ENCODE peak calls at places on chromosomes 5 and 9, in four cellular contexts. M is lower lobe of right lung, O is GM23338, A is left lung. E is an unnamed sample.

GRCh38 chr5:35894131-35894530 is 37.4 kb downstream of the IL7R start:
- DNase-seq in A (no peak), M (no peak), O (no peak), E (no peak)

GRCh38 chr9:98502976-98503325 is 205.8 kb downstream of the GABBR2 start:
- DNase-seq in A (peak; percentile 63), O (peak; percentile 37), M (peak; percentile 63), E (no peak)

GRCh38 chr9:70883056-70883455 is 238.4 kb downstream of the TRPM3 start:
- DNase-seq in M (no peak), A (no peak), O (no peak), E (no peak)

GRCh38 chr5:102229685-102230084 is 66.4 kb downstream of the SLCO4C1 start:
- DNase-seq in A (no peak), M (no peak), O (no peak), E (no peak)

GRCh38 chr5:150036513-150036912 is 36.0 kb downstream of the HMGXB3 start:
- DNase-seq in O (no peak), A (no peak), M (no peak), E (no peak)

GRCh38 chr5:129906177-129906887 is 2.1 kb downstream of the CHSY3 start:
- DNase-seq in O (peak; percentile 42), A (no peak), M (no peak), E (no peak)

GRCh38 chr5:178081571-178082244 is 31.6 kb upstream of the N4BP3 start:
- DNase-seq in O (no peak), M (no peak), A (no peak), E (no peak)

GRCh38 chr5:148457183-148457620 is 73.4 kb downstream of the FBXO38 start:
- DNase-seq in O (peak; percentile 56), M (no peak), A (no peak), E (no peak)

GRCh38 chr5:50874277-50874984 is 208.0 kb downstream of the PARP8 start:
- DNase-seq in O (no peak), M (no peak), A (no peak), E (no peak)

GRCh38 chr5:124659798-124660197 is 86.6 kb downstream of the ZNF608 start:
- DNase-seq in M (no peak), O (peak; percentile 21), A (no peak), E (no peak)

GRCh38 chr9:89078421-89078820 is 87.2 kb downstream of the S1PR3 start:
- DNase-seq in M (no peak), A (no peak), O (no peak), E (no peak)

GRCh38 chr5:63768221-63768620 is 194.0 kb downstream of the HTR1A start:
- DNase-seq in O (no peak), A (no peak), M (no peak), E (no peak)

GRCh38 chr5:59543826-59544442 is 349.6 kb downstream of the PDE4D start:
- DNase-seq in O (peak; percentile 13), A (no peak), M (no peak), E (no peak)

GRCh38 chr9:14445946-14446345 is 132.0 kb upstream of the NFIB start:
- DNase-seq in O (no peak), A (no peak), M (no peak), E (no peak)

GRCh38 chr9:14438232-14438966 is 124.5 kb upstream of the NFIB start:
- DNase-seq in A (no peak), M (no peak), O (no peak), E (no peak)

GRCh38 chr9:14440062-14440461 is 126.1 kb upstream of the NFIB start:
- DNase-seq in A (no peak), M (no peak), O (no peak), E (no peak)

GRCh38 chr9:14439555-14439954 is 125.6 kb upstream of the NFIB start:
- DNase-seq in A (no peak), O (no peak), M (no peak), E (no peak)

GRCh38 chr9:14441976-14442651 is 128.2 kb upstream of the NFIB start:
- DNase-seq in O (peak; percentile 87), M (no peak), A (no peak), E (no peak)
- TF ChIP-seq CTCF in O (peak; percentile 75), M (no peak), A (no peak), E (no peak)

GRCh38 chr9:77290373-77290772 is 113.0 kb downstream of the VPS13A start:
- DNase-seq in M (no peak), A (no peak), O (peak; percentile 48), E (no peak)

GRCh38 chr9:77293949-77294348 is 116.6 kb downstream of the VPS13A start:
- DNase-seq in O (no peak), M (no peak), A (no peak), E (no peak)

GRCh38 chr9:77291714-77292113 is 114.4 kb downstream of the VPS13A start:
- DNase-seq in O (peak; percentile 78), A (no peak), M (no peak), E (no peak)
- TF ChIP-seq CTCF in O (peak; percentile 78), A (peak; percentile 20), M (peak; percentile 28), E (peak; percentile 20)

DNA sequence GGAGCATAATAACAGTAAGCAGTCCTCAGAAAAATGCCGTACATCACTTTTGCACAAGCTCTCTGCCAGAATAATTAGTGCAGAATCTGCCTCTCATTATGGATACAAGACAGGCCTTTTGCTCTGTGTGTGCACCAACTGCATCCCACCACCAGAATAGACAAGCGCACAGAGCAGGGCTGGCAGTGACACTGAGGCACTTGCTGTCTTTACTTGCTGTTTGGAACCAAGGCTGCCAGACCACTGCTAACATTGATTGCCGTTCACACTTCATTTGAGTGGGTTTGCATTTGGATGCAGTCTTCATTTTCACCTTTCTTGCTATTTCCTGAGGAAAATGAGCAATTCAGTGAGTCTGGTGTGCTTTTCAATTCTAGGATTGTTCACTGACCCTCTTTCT is 741.2 kb downstream of the TLE1 start:
- DNase-seq in O (peak; percentile 4), M (no peak), A (no peak), E (no peak)
- TF ChIP-seq CTCF in O (no peak), M (no peak), A (no peak), E (no peak)

GRCh38 chr9:111874500-111874899 is 22.1 kb upstream of the UGCG start:
- DNase-seq in A (no peak), O (no peak), M (no peak), E (no peak)

GRCh38 chr9:111873901-111874300 is 22.7 kb upstream of the UGCG start:
- DNase-seq in M (no peak), O (no peak), A (no peak), E (no peak)

GRCh38 chr9:111876179-111876578 is 20.4 kb upstream of the UGCG start:
- DNase-seq in A (no peak), M (no peak), O (no peak), E (no peak)

GRCh38 chr9:111870774-111871542 is 25.7 kb upstream of the UGCG start:
- DNase-seq in A (no peak), M (no peak), O (no peak), E (no peak)

GRCh38 chr9:111872886-111873285 is 23.7 kb upstream of the UGCG start:
- DNase-seq in O (no peak), A (no peak), M (no peak), E (no peak)
- TF ChIP-seq CTCF in O (no peak), A (no peak), M (no peak), E (no peak)

GRCh38 chr5:29001666-29002065 is 1963.3 kb upstream of the CDH9 start:
- DNase-seq in A (no peak), O (peak; percentile 44), M (no peak), E (no peak)
- TF ChIP-seq CTCF in A (no peak), O (peak; percentile 61), M (no peak), E (no peak)

GRCh38 chr5:142013734-142014495 is 1.1 kb upstream of the GNPDA1 start:
- DNase-seq in O (no peak), M (no peak), A (peak; percentile 56), E (no peak)

GRCh38 chr5:142011572-142012185 is 1.1 kb downstream of the GNPDA1 start:
- DNase-seq in O (no peak), A (no peak), M (no peak), E (no peak)

GRCh38 chr5:142014911-142015584 is 2.2 kb upstream of the GNPDA1 start:
- DNase-seq in A (no peak), M (no peak), O (peak; percentile 81), E (no peak)

GRCh38 chr5:142012186-142012785 is 541 bp downstream of the GNPDA1 start:
- DNase-seq in M (peak; percentile 62), O (peak; percentile 81), A (peak; percentile 59), E (no peak)

GRCh38 chr5:142012792-142013388 is at the start of gene GNPDA1:
- DNase-seq in O (peak; percentile 72), A (peak; percentile 87), M (peak; percentile 90), E (peak; percentile 79)
- TF ChIP-seq CTCF in O (no peak), A (no peak), M (no peak), E (no peak)

GRCh38 chr9:130336027-130336595 is 70.6 kb downstream of the HMCN2 start:
- DNase-seq in O (no peak), A (no peak), M (no peak), E (no peak)

GRCh38 chr9:130336885-130337284 is 71.3 kb downstream of the HMCN2 start:
- DNase-seq in M (peak; percentile 34), O (no peak), A (no peak), E (no peak)

GRCh38 chr9:130339306-130339705 is 73.7 kb downstream of the HMCN2 start:
- DNase-seq in O (no peak), M (no peak), A (no peak), E (no peak)

GRCh38 chr9:130337318-130337717 is 71.8 kb downstream of the HMCN2 start:
- DNase-seq in O (no peak), M (peak; percentile 31), A (no peak), E (no peak)

GRCh38 chr9:130337784-130338380 is 72.3 kb downstream of the HMCN2 start:
- DNase-seq in O (no peak), A (no peak), M (peak; percentile 42), E (no peak)
- TF ChIP-seq CTCF in O (no peak), A (no peak), M (no peak), E (no peak)

DNA sequence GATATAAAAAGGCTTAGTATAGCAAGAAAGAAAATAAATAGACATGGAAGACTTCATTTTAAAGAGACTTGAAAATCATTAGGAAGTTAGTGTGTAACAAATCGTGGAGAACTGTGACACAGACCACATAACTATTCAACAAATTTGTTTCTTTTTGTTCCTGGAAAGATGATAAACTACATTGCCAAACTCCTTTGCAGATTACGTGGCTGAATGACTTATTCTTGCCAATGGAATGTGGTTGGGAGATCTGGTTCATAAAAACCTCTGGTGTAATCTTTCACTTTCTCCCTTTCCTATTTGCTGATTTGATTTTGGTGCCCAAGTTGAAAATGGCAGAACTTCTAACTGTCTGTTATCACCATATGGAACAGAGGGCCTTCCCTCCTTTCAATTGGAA is 328.9 kb upstream of the MEF2C start:
- DNase-seq in M (no peak), O (no peak), A (no peak), E (no peak)
- TF ChIP-seq CTCF in M (no peak), O (no peak), A (no peak), E (no peak)

DNA sequence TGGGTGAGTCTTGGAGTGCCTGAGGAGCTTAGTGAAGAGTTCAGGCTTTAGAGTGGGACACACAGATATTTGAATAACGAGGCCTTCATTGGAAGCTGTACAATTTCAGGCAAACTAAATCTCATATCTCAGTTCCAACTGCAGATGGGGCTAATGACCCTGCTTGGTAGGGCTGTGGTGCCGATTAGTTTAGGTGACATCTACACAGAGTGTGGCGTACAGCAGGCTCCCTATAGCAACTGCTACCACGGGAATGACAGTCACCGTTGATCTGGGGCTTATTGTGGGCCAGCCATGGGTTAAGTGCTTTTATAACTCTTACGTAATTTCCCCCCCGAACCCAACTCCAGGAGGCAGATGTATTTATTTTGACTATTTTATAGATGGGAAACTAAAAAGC is 70.8 kb downstream of the FAT2 start:
- DNase-seq in M (no peak), A (no peak), O (no peak), E (no peak)
- TF ChIP-seq CTCF in M (no peak), A (no peak), O (peak; percentile 45), E (no peak)

E was measured in CD14-positive monocyte.